ENCODE peak calls at places on chromosomes 13 and 19, in nine cellular contexts. E, I, A, K, U, P, R, N and C are unnamed samples.

GRCh38 chr13:102679449-102680132 is 15.3 kb downstream of the METTL21C start:
- DNase-seq in E (no peak), I (no peak), A (no peak), K (no peak), U (no peak), P (no peak), R (no peak), N (no peak), C (no peak)

GRCh38 chr19:33216198-33216830 is 9.3 kb downstream of the SLC7A10 start:
- DNase-seq in E (peak; percentile 44), I (no peak), A (no peak), K (peak; percentile 60), U (no peak), P (no peak), R (no peak), N (no peak), C (no peak)

GRCh38 chr19:19170053-19170945 is at the start of gene MEF2B:
- DNase-seq in E (peak; percentile 89), I (peak; percentile 79), A (peak; percentile 63), K (peak; percentile 94), U (peak; percentile 3), P (peak; percentile 88), R (peak; percentile 82), N (peak; percentile 40), C (no peak)

GRCh38 chr13:20064128-20064527 is 96.7 kb downstream of the GJA3 start:
- DNase-seq in E (no peak), I (no peak), A (no peak), K (no peak), U (no peak), P (no peak), R (no peak), N (no peak), C (no peak)

GRCh38 chr19:30283556-30283955 is 88.6 kb upstream of the ZNF536 start:
- DNase-seq in E (no peak), I (no peak), A (no peak), K (no peak), U (no peak), P (no peak), R (no peak), N (no peak), C (no peak)

GRCh38 chr13:59715591-59715990 is 448.1 kb downstream of the DIAPH3 start:
- DNase-seq in E (no peak), I (no peak), A (no peak), K (no peak), U (no peak), P (no peak), R (no peak), N (no peak), C (no peak)

GRCh38 chr13:113906566-113906965 is 42.7 kb upstream of the GAS6 start:
- DNase-seq in E (no peak), I (no peak), A (no peak), K (no peak), U (no peak), P (no peak), R (peak; percentile 86), N (no peak), C (no peak)

GRCh38 chr13:110289174-110289573 is 17.8 kb downstream of the COL4A1 start:
- DNase-seq in E (no peak), I (no peak), A (no peak), K (no peak), U (no peak), P (no peak), R (no peak), N (no peak), C (no peak)

GRCh38 chr13:28574617-28575142 is 79.8 kb upstream of the FLT1 start:
- DNase-seq in E (peak; percentile 30), I (peak; percentile 13), A (no peak), K (no peak), U (no peak), P (peak; percentile 17), R (no peak), N (peak; percentile 65), C (no peak)